ENCODE peak calls at places on chromosome 14, in four cellular contexts. V is HEK293T, S is HepG2, O is K562. H is an unnamed sample.

GRCh38 chr14:70425349-70425748 is 8.5 kb upstream of the SYNJ2BP start:
- DNase-seq in S (no peak), V (no peak), O (no peak), H (no peak)

GRCh38 chr14:23056257-23056955 is 914 bp downstream of the CDH24 start:
- DNase-seq in V (peak), S (peak), O (peak), H (peak)

GRCh38 chr14:71688576-71688975 is 243.7 kb upstream of the RGS6 start:
- DNase-seq in S (peak), V (no peak), O (no peak), H (no peak)

GRCh38 chr14:101239065-101239464 is 322.2 kb upstream of the DIO3 start:
- DNase-seq in S (peak), V (no peak), O (no peak), H (no peak)

GRCh38 chr14:92503756-92504491 is 9.7 kb upstream of the RIN3 start:
- DNase-seq in S (peak), O (no peak), V (no peak), H (no peak)

GRCh38 chr14:65006251-65006721 is 19.6 kb downstream of the FNTB start:
- DNase-seq in O (no peak), V (no peak), S (no peak), H (no peak)

GRCh38 chr14:60266021-60266937 is 17.3 kb downstream of the PPM1A start:
- DNase-seq in V (peak), O (peak), S (peak), H (peak)

GRCh38 chr14:52961060-52961639 is 10.3 kb upstream of the FERMT2 start:
- DNase-seq in O (peak), V (peak), S (peak), H (peak)

GRCh38 chr14:64659366-64659765 is 44.9 kb upstream of the PLEKHG3 start:
- DNase-seq in S (no peak), O (no peak), V (no peak), H (no peak)

GRCh38 chr14:104329793-104330192 is 191.4 kb downstream of the KIF26A start:
- DNase-seq in S (no peak), O (no peak), V (no peak), H (no peak)
- TF ChIP-seq ELF4 in S (no peak), O (no peak), V (no peak), H (no peak)

DNA sequence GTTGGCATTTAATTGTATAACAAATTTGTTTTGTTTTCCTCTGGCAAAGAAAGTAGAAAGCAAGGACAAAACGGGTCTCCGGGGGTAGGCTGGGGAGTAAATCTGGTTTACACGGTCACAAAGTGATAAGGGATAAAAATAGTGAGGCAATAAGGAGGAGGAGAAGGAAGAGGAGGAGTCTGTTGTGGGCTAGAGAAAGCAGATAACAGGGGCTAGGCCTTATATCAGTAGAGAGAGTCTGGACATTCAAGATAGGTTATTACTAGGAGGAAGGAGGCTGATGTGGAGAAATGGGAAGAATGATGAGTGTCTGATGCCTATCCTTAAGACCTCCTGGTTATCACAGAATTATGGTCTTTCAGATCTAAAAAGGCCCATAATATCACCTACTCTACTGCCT is 83.2 kb upstream of the SSTR1 start:
- DNase-seq in O (no peak), V (no peak), S (no peak), H (no peak)
- TF ChIP-seq ELF4 in O (no peak), V (no peak), S (no peak), H (no peak)

GRCh38 chr14:68621400-68622365 is 171.2 kb downstream of the ZFP36L1 start:
- DNase-seq in S (no peak), O (no peak), V (no peak), H (no peak)

GRCh38 chr14:68624541-68625220 is 168.2 kb downstream of the ZFP36L1 start:
- DNase-seq in O (no peak), S (no peak), V (no peak), H (no peak)

GRCh38 chr14:68623828-68624227 is 169.0 kb downstream of the ZFP36L1 start:
- DNase-seq in S (no peak), V (no peak), O (no peak), H (no peak)

GRCh38 chr14:68623307-68623706 is 169.6 kb downstream of the ZFP36L1 start:
- DNase-seq in V (no peak), O (no peak), S (no peak), H (no peak)

DNA sequence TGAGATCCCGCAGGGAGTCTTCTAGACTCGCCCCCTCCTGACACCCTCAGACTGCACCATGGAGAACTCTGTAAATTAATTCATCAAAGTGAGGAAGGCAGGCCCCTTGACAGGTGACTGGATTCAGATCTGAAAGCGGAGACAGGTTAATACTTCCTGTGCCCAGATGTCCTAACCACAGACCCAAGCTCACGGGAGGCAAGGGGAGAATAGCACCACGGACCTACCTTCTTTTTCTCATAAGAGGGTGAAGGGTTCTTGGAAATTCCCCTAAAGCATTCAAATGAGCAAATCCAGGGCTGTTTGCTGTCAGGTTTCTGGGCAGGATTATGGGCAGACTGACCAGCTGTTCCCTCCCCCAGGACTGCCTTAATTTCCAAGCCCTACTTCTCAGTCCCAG is 170.0 kb downstream of the ZFP36L1 start:
- DNase-seq in S (no peak), V (no peak), O (no peak), H (no peak)
- TF ChIP-seq ELF4 in S (no peak), V (no peak), O (no peak), H (no peak)

DNA sequence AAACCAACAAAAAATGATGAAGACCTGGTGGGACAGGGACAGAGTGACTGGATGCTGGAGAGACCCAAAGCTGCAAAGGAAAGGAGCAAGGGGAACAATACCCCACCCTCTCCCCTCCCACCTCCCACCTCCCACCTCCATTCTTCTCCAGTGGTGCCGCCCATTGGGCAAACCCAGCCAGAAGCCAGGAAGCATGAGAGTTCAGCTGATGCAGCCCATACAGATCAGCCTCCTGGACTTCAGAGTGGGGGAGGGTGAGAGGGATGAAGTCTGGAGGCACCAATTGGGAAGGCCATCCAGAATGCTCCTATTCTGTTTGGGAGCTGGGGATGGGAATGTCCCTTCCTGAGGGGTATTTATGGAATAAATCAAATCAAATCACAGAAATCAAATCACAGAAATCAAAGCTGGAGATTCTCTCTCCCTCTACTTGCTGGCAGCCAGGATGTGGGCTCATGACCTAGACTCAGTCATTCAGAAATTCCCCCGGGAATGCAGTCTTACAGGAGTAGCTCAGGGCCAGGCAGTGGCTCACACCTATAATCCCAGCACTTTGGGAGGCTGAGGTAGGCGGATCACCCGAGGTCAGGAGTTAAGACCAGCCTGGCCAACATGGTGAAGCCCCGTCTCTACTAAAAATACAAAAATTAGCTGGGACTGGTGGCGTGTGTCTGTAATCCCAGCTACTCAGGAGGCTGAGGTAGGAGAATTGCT is 31.1 kb downstream of the IRF2BPL start:
- DNase-seq in V (no peak), O (no peak), S (no peak), H (no peak)
- TF ChIP-seq ELF4 in V (no peak), O (no peak), S (no peak), H (no peak)

GRCh38 chr14:56180754-56181542 is 62.7 kb downstream of the PELI2 start:
- DNase-seq in O (no peak), V (no peak), S (no peak), H (no peak)
- TF ChIP-seq ELF4 in O (no peak), V (no peak), S (no peak), H (no peak)

GRCh38 chr14:99839696-99840095 is 46.5 kb downstream of the EML1 start:
- DNase-seq in V (no peak), O (no peak), S (no peak), H (no peak)
- TF ChIP-seq ELF4 in V (no peak), O (no peak), S (no peak), H (no peak)

GRCh38 chr14:50069325-50069724 is 47.0 kb downstream of the VCPKMT start:
- DNase-seq in O (no peak), V (no peak), S (no peak), H (no peak)

GRCh38 chr14:50070840-50071548 is 45.4 kb downstream of the VCPKMT start:
- DNase-seq in S (no peak), V (no peak), O (no peak), H (no peak)

GRCh38 chr14:50067723-50068495 is 48.5 kb downstream of the VCPKMT start:
- DNase-seq in O (no peak), S (peak), V (no peak), H (no peak)

GRCh38 chr14:50070230-50070629 is 46.1 kb downstream of the VCPKMT start:
- DNase-seq in O (no peak), S (no peak), V (no peak), H (no peak)

GRCh38 chr14:50068496-50068895 is 47.9 kb downstream of the VCPKMT start:
- DNase-seq in V (no peak), S (no peak), O (no peak), H (no peak)
- TF ChIP-seq ELF4 in V (no peak), S (no peak), O (no peak), H (no peak)

GRCh38 chr14:90539996-90540395 is 143.2 kb downstream of the CALM1 start:
- DNase-seq in V (no peak), S (no peak), O (no peak), H (no peak)
- TF ChIP-seq ELF4 in V (no peak), S (no peak), O (no peak), H (no peak)

GRCh38 chr14:90464481-90464880 is 67.7 kb downstream of the CALM1 start:
- DNase-seq in V (no peak), S (no peak), O (no peak), H (no peak)
- TF ChIP-seq ELF4 in V (no peak), S (no peak), O (no peak), H (no peak)